ENCODE peak calls at places on chromosomes 3 and 15, in nine cellular contexts. V is kidney glomerular epithelial cell, J is HFFc6, X is AG09309, T is Right ventricle myocardium superior, Z is T-cell, R is NAMALWA, P is GM23248, E is KBM-7. S is an unnamed sample.

GRCh38 chr3:56878046-56878445 is 76.3 kb upstream of the ARHGEF3 start:
- DNase-seq in V (no peak), J (peak), X (no peak), T (no peak), Z (peak), R (no peak), P (no peak), E (peak), S (peak)

GRCh38 chr3:98791341-98792325 is 28.5 kb downstream of the ST3GAL6 start:
- DNase-seq in V (no peak), J (no peak), X (no peak), T (no peak), Z (no peak), R (no peak), P (peak), E (no peak), S (peak)

GRCh38 chr3:32334675-32335074 is 57.0 kb upstream of the CMTM7 start:
- DNase-seq in V (no peak), J (no peak), X (no peak), T (no peak), Z (peak), R (peak), P (no peak), E (peak), S (no peak)

GRCh38 chr15:32867313-32867626 is 149.5 kb downstream of the GREM1 start:
- DNase-seq in V (peak), J (peak), X (peak), T (no peak), Z (no peak), R (no peak), P (peak), E (no peak), S (peak)

GRCh38 chr3:4409415-4409814 is 57.7 kb downstream of the SUMF1 start:
- DNase-seq in V (no peak), J (no peak), X (no peak), T (no peak), Z (no peak), R (no peak), P (no peak), E (no peak), S (no peak)

GRCh38 chr15:101112336-101113113 is 139.3 kb downstream of the CHSY1 start:
- DNase-seq in V (no peak), J (no peak), X (no peak), T (no peak), Z (no peak), R (no peak), P (no peak), E (no peak), S (no peak)

GRCh38 chr15:90036343-90036742 is 35.2 kb downstream of the ZNF710 start:
- DNase-seq in V (no peak), J (no peak), X (no peak), T (peak), Z (no peak), R (no peak), P (no peak), E (no peak), S (no peak)

GRCh38 chr15:73593278-73594074 is 39.7 kb downstream of the NPTN start:
- DNase-seq in V (no peak), J (no peak), X (no peak), T (no peak), Z (no peak), R (no peak), P (no peak), E (no peak), S (peak)

GRCh38 chr15:48190932-48191573 is 412 bp upstream of the CTXN2 start:
- DNase-seq in V (peak), J (peak), X (no peak), T (peak), Z (peak), R (peak), P (peak), E (peak), S (peak)

GRCh38 chr3:14925729-14926591 is 21.4 kb upstream of the NR2C2 start:
- DNase-seq in V (peak), J (peak), X (peak), T (no peak), Z (no peak), R (peak), P (peak), E (peak), S (peak)

GRCh38 chr3:177195941-177196472 is 1.3 kb downstream of the TBL1XR1 start:
- DNase-seq in V (peak), J (no peak), X (no peak), T (no peak), Z (peak), R (peak), P (peak), E (peak), S (no peak)

GRCh38 chr15:55319537-55320325 is 709 bp downstream of the PIGB start:
- DNase-seq in V (no peak), J (no peak), X (no peak), T (no peak), Z (no peak), R (peak), P (peak), E (peak), S (peak)

GRCh38 chr3:38738630-38739395 is 77.2 kb downstream of the SCN10A start:
- DNase-seq in V (peak), J (peak), X (no peak), T (no peak), Z (no peak), R (peak), P (peak), E (peak), S (peak)

GRCh38 chr3:162370136-162370535 is 873.5 kb downstream of the OTOL1 start:
- DNase-seq in V (no peak), J (no peak), X (no peak), T (no peak), Z (no peak), R (no peak), P (no peak), E (no peak), S (no peak)

GRCh38 chr3:57130426-57131209 is 34.5 kb downstream of the IL17RD start:
- DNase-seq in V (no peak), J (no peak), X (no peak), T (no peak), Z (no peak), R (no peak), P (no peak), E (no peak), S (peak)

GRCh38 chr15:84788500-84788899 is 28.7 kb upstream of the ALPK3 start:
- DNase-seq in V (no peak), J (no peak), X (no peak), T (no peak), Z (no peak), R (no peak), P (no peak), E (no peak), S (no peak)

GRCh38 chr3:184977796-184978195 is 165.8 kb downstream of the VPS8 start:
- DNase-seq in V (no peak), J (no peak), X (no peak), T (no peak), Z (no peak), R (no peak), P (no peak), E (no peak), S (no peak)

GRCh38 chr3:192917258-192917507 is 473 bp downstream of the MB21D2 start:
- DNase-seq in V (no peak), J (no peak), X (no peak), T (no peak), Z (peak), R (no peak), P (no peak), E (peak), S (no peak)

GRCh38 chr15:70269991-70270751 is 172.5 kb upstream of the TLE3 start:
- DNase-seq in V (peak), J (no peak), X (no peak), T (peak), Z (no peak), R (no peak), P (no peak), E (peak), S (peak)

GRCh38 chr15:31081568-31082250 is 19.8 kb downstream of the TRPM1 start:
- DNase-seq in V (no peak), J (no peak), X (no peak), T (no peak), Z (no peak), R (no peak), P (peak), E (no peak), S (no peak)

GRCh38 chr3:15284121-15284889 is 48.1 kb downstream of the SH3BP5 start:
- DNase-seq in V (no peak), J (peak), X (no peak), T (peak), Z (no peak), R (no peak), P (peak), E (no peak), S (no peak)

GRCh38 chr3:31066999-31067398 is 172.5 kb upstream of the GADL1 start:
- DNase-seq in V (peak), J (peak), X (peak), T (no peak), Z (no peak), R (no peak), P (peak), E (no peak), S (peak)

GRCh38 chr3:23253214-23253613 is 50.1 kb downstream of the UBE2E2 start:
- DNase-seq in V (no peak), J (no peak), X (no peak), T (no peak), Z (no peak), R (no peak), P (no peak), E (no peak), S (no peak)

S was measured in astrocyte of the spinal cord.